ENCODE peak calls at places on chromosomes 7 and 10, in ten cellular contexts. One of them, this sample, is unnamed.

GRCh38 chr7:142603870-142604448 is 145.3 kb upstream of the PRSS1 start:
- DNase-seq in prostate gland: peak
- DNase-seq in body of pancreas: peak
- DNase-seq in A549: peak
- DNase-seq in AG04450: no peak
- DNase-seq in dorsolateral prefrontal cortex: no peak
- DNase-seq in suprapubic skin: no peak
- DNase-seq in hepatocyte: peak
- DNase-seq in heart right ventricle: no peak
- DNase-seq in HL-60: peak
- DNase-seq in this sample: no peak

GRCh38 chr10:67629461-67629971 is 66.5 kb downstream of the CTNNA3 start:
- DNase-seq in hepatocyte: no peak
- DNase-seq in body of pancreas: no peak
- DNase-seq in suprapubic skin: no peak
- DNase-seq in prostate gland: no peak
- DNase-seq in dorsolateral prefrontal cortex: no peak
- DNase-seq in A549: no peak
- DNase-seq in heart right ventricle: no peak
- DNase-seq in AG04450: no peak
- DNase-seq in HL-60: no peak
- DNase-seq in this sample: no peak

GRCh38 chr10:87608756-87609155 is 50.9 kb upstream of the PAPSS2 start:
- DNase-seq in prostate gland: no peak
- DNase-seq in AG04450: no peak
- DNase-seq in body of pancreas: no peak
- DNase-seq in A549: no peak
- DNase-seq in hepatocyte: peak
- DNase-seq in HL-60: no peak
- DNase-seq in heart right ventricle: no peak
- DNase-seq in dorsolateral prefrontal cortex: no peak
- DNase-seq in suprapubic skin: no peak
- DNase-seq in this sample: no peak

GRCh38 chr10:78717200-78717599 is 351.6 kb upstream of the ZMIZ1 start:
- DNase-seq in AG04450: peak
- DNase-seq in A549: no peak
- DNase-seq in heart right ventricle: no peak
- DNase-seq in body of pancreas: no peak
- DNase-seq in suprapubic skin: no peak
- DNase-seq in dorsolateral prefrontal cortex: no peak
- DNase-seq in prostate gland: no peak
- DNase-seq in HL-60: no peak
- DNase-seq in hepatocyte: no peak
- DNase-seq in this sample: no peak

GRCh38 chr10:114394531-114394930 is 9.8 kb downstream of the AFAP1L2 start:
- DNase-seq in suprapubic skin: no peak
- DNase-seq in hepatocyte: no peak
- DNase-seq in AG04450: no peak
- DNase-seq in A549: no peak
- DNase-seq in heart right ventricle: no peak
- DNase-seq in dorsolateral prefrontal cortex: no peak
- DNase-seq in body of pancreas: no peak
- DNase-seq in HL-60: no peak
- DNase-seq in prostate gland: no peak
- DNase-seq in this sample: no peak

GRCh38 chr7:122790558-122790957 is 87.8 kb upstream of the RNF148 start:
- DNase-seq in prostate gland: no peak
- DNase-seq in AG04450: no peak
- DNase-seq in suprapubic skin: no peak
- DNase-seq in hepatocyte: no peak
- DNase-seq in heart right ventricle: no peak
- DNase-seq in body of pancreas: no peak
- DNase-seq in dorsolateral prefrontal cortex: no peak
- DNase-seq in A549: no peak
- DNase-seq in HL-60: no peak
- DNase-seq in this sample: no peak

GRCh38 chr7:91286432-91286831 is 22.2 kb downstream of the FZD1 start:
- DNase-seq in heart right ventricle: no peak
- DNase-seq in hepatocyte: no peak
- DNase-seq in suprapubic skin: no peak
- DNase-seq in A549: no peak
- DNase-seq in prostate gland: no peak
- DNase-seq in dorsolateral prefrontal cortex: no peak
- DNase-seq in AG04450: no peak
- DNase-seq in HL-60: no peak
- DNase-seq in body of pancreas: no peak
- DNase-seq in this sample: no peak

GRCh38 chr10:36023939-36024338 is 381.8 kb upstream of the FZD8 start:
- DNase-seq in dorsolateral prefrontal cortex: no peak
- DNase-seq in heart right ventricle: no peak
- DNase-seq in AG04450: peak
- DNase-seq in hepatocyte: no peak
- DNase-seq in HL-60: no peak
- DNase-seq in A549: peak
- DNase-seq in suprapubic skin: no peak
- DNase-seq in prostate gland: no peak
- DNase-seq in body of pancreas: no peak
- DNase-seq in this sample: no peak

DNA sequence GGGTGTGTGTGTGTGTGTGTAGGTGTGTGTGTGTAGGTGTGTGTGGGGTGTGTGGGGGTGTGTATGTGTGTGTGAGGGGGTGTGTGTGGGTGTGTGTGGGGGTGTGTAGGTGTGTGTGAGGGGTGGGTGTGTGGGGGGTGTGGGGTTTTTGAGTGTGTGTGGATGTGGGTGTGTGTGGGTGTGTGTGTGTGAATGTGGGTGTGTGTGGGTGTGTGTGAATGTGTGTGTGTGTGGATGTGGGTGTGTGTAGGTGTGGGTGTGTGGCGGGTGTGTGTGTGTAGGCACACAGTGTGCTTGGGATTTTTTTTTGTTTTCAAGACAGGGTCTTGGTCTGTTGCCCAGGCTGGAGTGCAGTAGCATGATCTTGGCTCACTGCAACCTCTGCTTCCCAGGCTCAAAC is 36.8 kb upstream of the TCF7L2 start:
- DNase-seq in body of pancreas: no peak
- DNase-seq in dorsolateral prefrontal cortex: no peak
- DNase-seq in A549: no peak
- DNase-seq in HL-60: no peak
- DNase-seq in prostate gland: no peak
- DNase-seq in AG04450: no peak
- DNase-seq in suprapubic skin: no peak
- DNase-seq in heart right ventricle: no peak
- DNase-seq in hepatocyte: no peak
- DNase-seq in this sample: no peak
- TF ChIP-seq CTCF in body of pancreas: no peak
- TF ChIP-seq CTCF in dorsolateral prefrontal cortex: no peak
- TF ChIP-seq CTCF in A549: no peak
- TF ChIP-seq CTCF in HL-60: no peak
- TF ChIP-seq CTCF in prostate gland: no peak
- TF ChIP-seq CTCF in AG04450: no peak
- TF ChIP-seq CTCF in suprapubic skin: no peak
- TF ChIP-seq CTCF in heart right ventricle: no peak
- TF ChIP-seq CTCF in hepatocyte: no peak
- TF ChIP-seq CTCF in this sample: no peak

GRCh38 chr7:140229591-140230516 is 53.1 kb upstream of the KDM7A start:
- DNase-seq in AG04450: no peak
- DNase-seq in prostate gland: no peak
- DNase-seq in suprapubic skin: no peak
- DNase-seq in HL-60: no peak
- DNase-seq in heart right ventricle: peak
- DNase-seq in dorsolateral prefrontal cortex: no peak
- DNase-seq in hepatocyte: no peak
- DNase-seq in A549: no peak
- DNase-seq in body of pancreas: no peak
- DNase-seq in this sample: no peak

GRCh38 chr7:140230862-140231778 is 54.3 kb upstream of the KDM7A start:
- DNase-seq in body of pancreas: peak
- DNase-seq in AG04450: no peak
- DNase-seq in HL-60: no peak
- DNase-seq in prostate gland: peak
- DNase-seq in dorsolateral prefrontal cortex: peak
- DNase-seq in A549: peak
- DNase-seq in hepatocyte: peak
- DNase-seq in heart right ventricle: peak
- DNase-seq in suprapubic skin: peak
- DNase-seq in this sample: no peak

GRCh38 chr7:140231779-140232491 is 55.2 kb upstream of the KDM7A start:
- DNase-seq in dorsolateral prefrontal cortex: no peak
- DNase-seq in A549: no peak
- DNase-seq in suprapubic skin: no peak
- DNase-seq in prostate gland: peak
- DNase-seq in AG04450: no peak
- DNase-seq in heart right ventricle: no peak
- DNase-seq in body of pancreas: no peak
- DNase-seq in HL-60: no peak
- DNase-seq in hepatocyte: no peak
- DNase-seq in this sample: no peak

GRCh38 chr7:140230517-140230861 is 53.7 kb upstream of the KDM7A start:
- DNase-seq in hepatocyte: peak
- DNase-seq in AG04450: no peak
- DNase-seq in heart right ventricle: peak
- DNase-seq in body of pancreas: no peak
- DNase-seq in HL-60: no peak
- DNase-seq in suprapubic skin: peak
- DNase-seq in A549: no peak
- DNase-seq in prostate gland: peak
- DNase-seq in dorsolateral prefrontal cortex: no peak
- DNase-seq in this sample: peak

DNA sequence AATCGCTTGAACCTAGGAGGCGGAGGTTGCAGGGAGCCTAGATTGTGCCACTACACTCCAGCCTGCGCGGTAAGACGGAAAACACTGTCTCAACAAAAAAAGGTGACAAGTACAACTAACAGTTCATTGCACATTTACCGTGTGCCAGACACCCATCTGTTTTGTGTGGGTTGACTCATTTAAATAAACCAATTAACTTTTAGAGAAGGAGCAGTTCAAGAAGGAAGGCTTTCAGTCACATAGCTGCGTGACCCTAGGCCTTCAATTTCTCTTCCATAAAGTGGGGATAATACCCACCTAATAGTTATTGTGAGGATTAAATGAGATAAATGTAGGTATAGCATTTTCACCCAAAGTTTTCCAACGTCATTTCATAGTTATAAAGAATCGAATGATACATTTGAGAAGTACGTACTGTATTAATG is 52.3 kb upstream of the KDM7A start:
- DNase-seq in prostate gland: no peak
- DNase-seq in HL-60: no peak
- DNase-seq in AG04450: no peak
- DNase-seq in suprapubic skin: no peak
- DNase-seq in A549: no peak
- DNase-seq in body of pancreas: no peak
- DNase-seq in hepatocyte: no peak
- DNase-seq in dorsolateral prefrontal cortex: no peak
- DNase-seq in heart right ventricle: no peak
- DNase-seq in this sample: no peak
- H3K27ac ChIP-seq in prostate gland: no peak
- H3K27ac ChIP-seq in HL-60: no peak
- H3K27ac ChIP-seq in AG04450: no peak
- H3K27ac ChIP-seq in suprapubic skin: no peak
- H3K27ac ChIP-seq in A549: no peak
- H3K27ac ChIP-seq in body of pancreas: no peak
- H3K27ac ChIP-seq in hepatocyte: no peak
- H3K27ac ChIP-seq in dorsolateral prefrontal cortex: no peak
- H3K27ac ChIP-seq in heart right ventricle: peak
- H3K27ac ChIP-seq in this sample: no peak

DNA sequence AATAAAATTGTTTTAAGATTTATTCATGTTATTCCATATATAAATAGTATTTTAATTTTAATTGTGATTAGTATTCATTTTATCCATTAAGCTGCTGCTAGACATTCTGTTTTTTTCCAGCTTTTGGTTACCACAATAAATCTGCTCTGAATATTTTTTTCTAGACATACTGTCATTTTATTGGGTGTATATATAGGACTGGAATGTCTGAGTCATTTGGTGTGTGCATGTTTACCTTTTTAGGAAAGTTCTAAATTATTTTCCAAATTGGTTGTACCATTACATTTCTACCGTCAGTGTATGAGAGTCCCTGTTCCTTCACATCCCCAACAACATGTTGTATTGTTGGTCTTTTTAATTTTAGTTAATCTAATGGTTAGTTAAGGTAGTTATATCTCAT is 1138.1 kb downstream of the REEP3 start:
- DNase-seq in AG04450: no peak
- DNase-seq in A549: no peak
- DNase-seq in dorsolateral prefrontal cortex: no peak
- DNase-seq in HL-60: no peak
- DNase-seq in prostate gland: no peak
- DNase-seq in heart right ventricle: no peak
- DNase-seq in suprapubic skin: no peak
- DNase-seq in body of pancreas: no peak
- DNase-seq in hepatocyte: no peak
- DNase-seq in this sample: no peak
- H3K4me3 ChIP-seq in AG04450: no peak
- H3K4me3 ChIP-seq in A549: no peak
- H3K4me3 ChIP-seq in dorsolateral prefrontal cortex: no peak
- H3K4me3 ChIP-seq in HL-60: no peak
- H3K4me3 ChIP-seq in prostate gland: no peak
- H3K4me3 ChIP-seq in heart right ventricle: no peak
- H3K4me3 ChIP-seq in suprapubic skin: no peak
- H3K4me3 ChIP-seq in body of pancreas: no peak
- H3K4me3 ChIP-seq in hepatocyte: no peak
- H3K4me3 ChIP-seq in this sample: no peak

GRCh38 chr10:13414855-13415254 is 66.8 kb upstream of the SEPHS1 start:
- DNase-seq in suprapubic skin: no peak
- DNase-seq in A549: peak
- DNase-seq in heart right ventricle: no peak
- DNase-seq in prostate gland: no peak
- DNase-seq in HL-60: no peak
- DNase-seq in dorsolateral prefrontal cortex: no peak
- DNase-seq in hepatocyte: peak
- DNase-seq in body of pancreas: peak
- DNase-seq in AG04450: no peak
- DNase-seq in this sample: no peak

GRCh38 chr10:13417459-13418126 is 69.5 kb upstream of the SEPHS1 start:
- DNase-seq in suprapubic skin: no peak
- DNase-seq in body of pancreas: no peak
- DNase-seq in hepatocyte: peak
- DNase-seq in heart right ventricle: no peak
- DNase-seq in dorsolateral prefrontal cortex: no peak
- DNase-seq in AG04450: no peak
- DNase-seq in HL-60: no peak
- DNase-seq in prostate gland: no peak
- DNase-seq in A549: no peak
- DNase-seq in this sample: no peak

GRCh38 chr10:13416760-13417159 is 68.7 kb upstream of the SEPHS1 start:
- DNase-seq in AG04450: no peak
- DNase-seq in suprapubic skin: no peak
- DNase-seq in prostate gland: no peak
- DNase-seq in HL-60: no peak
- DNase-seq in hepatocyte: no peak
- DNase-seq in body of pancreas: no peak
- DNase-seq in dorsolateral prefrontal cortex: no peak
- DNase-seq in A549: no peak
- DNase-seq in heart right ventricle: no peak
- DNase-seq in this sample: no peak

GRCh38 chr10:13412894-13413293 is 64.8 kb upstream of the SEPHS1 start:
- DNase-seq in hepatocyte: no peak
- DNase-seq in suprapubic skin: no peak
- DNase-seq in A549: no peak
- DNase-seq in HL-60: no peak
- DNase-seq in prostate gland: no peak
- DNase-seq in body of pancreas: no peak
- DNase-seq in AG04450: no peak
- DNase-seq in heart right ventricle: no peak
- DNase-seq in dorsolateral prefrontal cortex: no peak
- DNase-seq in this sample: no peak

GRCh38 chr10:13414137-13414536 is 66.0 kb upstream of the SEPHS1 start:
- DNase-seq in A549: no peak
- DNase-seq in body of pancreas: no peak
- DNase-seq in hepatocyte: no peak
- DNase-seq in HL-60: no peak
- DNase-seq in prostate gland: no peak
- DNase-seq in heart right ventricle: no peak
- DNase-seq in suprapubic skin: no peak
- DNase-seq in dorsolateral prefrontal cortex: no peak
- DNase-seq in AG04450: no peak
- DNase-seq in this sample: no peak
- TF ChIP-seq CTCF in A549: no peak
- TF ChIP-seq CTCF in body of pancreas: no peak
- TF ChIP-seq CTCF in hepatocyte: no peak
- TF ChIP-seq CTCF in HL-60: no peak
- TF ChIP-seq CTCF in prostate gland: no peak
- TF ChIP-seq CTCF in heart right ventricle: no peak
- TF ChIP-seq CTCF in suprapubic skin: no peak
- TF ChIP-seq CTCF in dorsolateral prefrontal cortex: no peak
- TF ChIP-seq CTCF in AG04450: no peak
- TF ChIP-seq CTCF in this sample: no peak

This sample was measured in esophagus squamous epithelium.